ENCODE peak calls at places on chromosome 10, in four cellular contexts. One of them, this sample, is unnamed.

GRCh38 chr10:121077331-121077730 is 226.2 kb downstream of the WDR11 start:
- DNase-seq in HFF-Myc: no peak
- DNase-seq in stomach: no peak
- DNase-seq in nephron progenitor cell: no peak
- DNase-seq in this sample: no peak

GRCh38 chr10:4526426-4526825 is 299.6 kb upstream of the AKR1E2 start:
- DNase-seq in HFF-Myc: no peak
- DNase-seq in nephron progenitor cell: no peak
- DNase-seq in stomach: no peak
- DNase-seq in this sample: no peak

GRCh38 chr10:111277685-111278084 is 200.9 kb downstream of the ADRA2A start:
- DNase-seq in stomach: no peak
- DNase-seq in HFF-Myc: no peak
- DNase-seq in nephron progenitor cell: no peak
- DNase-seq in this sample: no peak

GRCh38 chr10:103168436-103168835 is 24.6 kb downstream of the NT5C2 start:
- DNase-seq in HFF-Myc: no peak
- DNase-seq in nephron progenitor cell: no peak
- DNase-seq in stomach: no peak
- DNase-seq in this sample: no peak

GRCh38 chr10:71933651-71934050 is 30.5 kb upstream of the CHST3 start:
- DNase-seq in stomach: no peak
- DNase-seq in nephron progenitor cell: no peak
- DNase-seq in HFF-Myc: no peak
- DNase-seq in this sample: peak; percentile 89

GRCh38 chr10:127904931-127905622 is 1.8 kb upstream of the PTPRE start:
- DNase-seq in HFF-Myc: no peak
- DNase-seq in nephron progenitor cell: no peak
- DNase-seq in stomach: no peak
- DNase-seq in this sample: no peak

GRCh38 chr10:121694966-121695340 is 96.7 kb upstream of the FGFR2 start:
- DNase-seq in HFF-Myc: no peak
- DNase-seq in stomach: no peak
- DNase-seq in nephron progenitor cell: no peak
- DNase-seq in this sample: no peak

GRCh38 chr10:11557513-11557912 is 53.9 kb downstream of the USP6NL start:
- DNase-seq in nephron progenitor cell: no peak
- DNase-seq in HFF-Myc: no peak
- DNase-seq in stomach: no peak
- DNase-seq in this sample: no peak

GRCh38 chr10:60962946-60963345 is 19.0 kb upstream of the RHOBTB1 start:
- DNase-seq in stomach: no peak
- DNase-seq in HFF-Myc: no peak
- DNase-seq in nephron progenitor cell: no peak
- DNase-seq in this sample: no peak

GRCh38 chr10:93469454-93469853 is 12.7 kb downstream of the MYOF start:
- DNase-seq in nephron progenitor cell: no peak
- DNase-seq in stomach: no peak
- DNase-seq in HFF-Myc: no peak
- DNase-seq in this sample: no peak

GRCh38 chr10:76937056-76937665 is 700.4 kb downstream of the KCNMA1 start:
- DNase-seq in nephron progenitor cell: no peak
- DNase-seq in HFF-Myc: no peak
- DNase-seq in stomach: no peak
- DNase-seq in this sample: no peak

GRCh38 chr10:70661623-70662361 is 10.5 kb upstream of the ADAMTS14 start:
- DNase-seq in nephron progenitor cell: no peak
- DNase-seq in stomach: no peak
- DNase-seq in HFF-Myc: no peak
- DNase-seq in this sample: no peak

GRCh38 chr10:17348111-17349008 is 106.0 kb downstream of the ST8SIA6 start:
- DNase-seq in stomach: no peak
- DNase-seq in nephron progenitor cell: no peak
- DNase-seq in HFF-Myc: peak; percentile 47
- DNase-seq in this sample: no peak

GRCh38 chr10:103849880-103850571 is 5.3 kb downstream of the SH3PXD2A start:
- DNase-seq in stomach: no peak
- DNase-seq in HFF-Myc: no peak
- DNase-seq in nephron progenitor cell: no peak
- DNase-seq in this sample: no peak

GRCh38 chr10:57102234-57102633 is 741.2 kb upstream of the ZWINT start:
- DNase-seq in nephron progenitor cell: no peak
- DNase-seq in HFF-Myc: no peak
- DNase-seq in stomach: no peak
- DNase-seq in this sample: no peak

GRCh38 chr10:99203310-99203709 is 32.3 kb downstream of the HPSE2 start:
- DNase-seq in HFF-Myc: no peak
- DNase-seq in nephron progenitor cell: no peak
- DNase-seq in stomach: no peak
- DNase-seq in this sample: no peak

GRCh38 chr10:86585037-86585725 is 63.6 kb upstream of the WAPL start:
- DNase-seq in nephron progenitor cell: peak; percentile 80
- DNase-seq in HFF-Myc: no peak
- DNase-seq in stomach: peak; percentile 74
- DNase-seq in this sample: peak; percentile 78

GRCh38 chr10:917416-917720 is 14.1 kb downstream of the LARP4B start:
- DNase-seq in stomach: no peak
- DNase-seq in HFF-Myc: no peak
- DNase-seq in nephron progenitor cell: no peak
- DNase-seq in this sample: no peak

GRCh38 chr10:132269286-132270230 is 38.2 kb downstream of the STK32C start:
- DNase-seq in HFF-Myc: no peak
- DNase-seq in nephron progenitor cell: no peak
- DNase-seq in stomach: no peak
- DNase-seq in this sample: no peak

GRCh38 chr10:12196531-12197211 is 683 bp downstream of the CDC123 start:
- DNase-seq in nephron progenitor cell: no peak
- DNase-seq in HFF-Myc: no peak
- DNase-seq in stomach: no peak
- DNase-seq in this sample: no peak

GRCh38 chr10:108560488-108560887 is 1362.8 kb downstream of the XPNPEP1 start:
- DNase-seq in stomach: no peak
- DNase-seq in nephron progenitor cell: no peak
- DNase-seq in HFF-Myc: no peak
- DNase-seq in this sample: no peak

GRCh38 chr10:107264742-107265141 is 100.2 kb upstream of the SORCS1 start:
- DNase-seq in nephron progenitor cell: no peak
- DNase-seq in HFF-Myc: no peak
- DNase-seq in stomach: no peak
- DNase-seq in this sample: no peak
- TF ChIP-seq CTCF in nephron progenitor cell: no peak
- TF ChIP-seq CTCF in HFF-Myc: no peak
- TF ChIP-seq CTCF in stomach: no peak
- TF ChIP-seq CTCF in this sample: no peak

GRCh38 chr10:52780391-52781155 is 8.0 kb upstream of the MBL2 start:
- DNase-seq in stomach: no peak
- DNase-seq in HFF-Myc: no peak
- DNase-seq in nephron progenitor cell: no peak
- DNase-seq in this sample: no peak

GRCh38 chr10:52776471-52776903 is 3.9 kb upstream of the MBL2 start:
- DNase-seq in stomach: no peak
- DNase-seq in HFF-Myc: no peak
- DNase-seq in nephron progenitor cell: no peak
- DNase-seq in this sample: no peak

GRCh38 chr10:52777414-52777813 is 4.8 kb upstream of the MBL2 start:
- DNase-seq in HFF-Myc: no peak
- DNase-seq in stomach: no peak
- DNase-seq in nephron progenitor cell: no peak
- DNase-seq in this sample: no peak

GRCh38 chr10:52779541-52780390 is 7.2 kb upstream of the MBL2 start:
- DNase-seq in HFF-Myc: peak; percentile 20
- DNase-seq in stomach: peak; percentile 67
- DNase-seq in nephron progenitor cell: peak; percentile 93
- DNase-seq in this sample: peak; percentile 65

GRCh38 chr10:52778511-52779392 is 6.2 kb upstream of the MBL2 start:
- DNase-seq in HFF-Myc: peak; percentile 7
- DNase-seq in nephron progenitor cell: no peak
- DNase-seq in stomach: no peak
- DNase-seq in this sample: no peak
- TF ChIP-seq CTCF in HFF-Myc: peak; percentile 71
- TF ChIP-seq CTCF in nephron progenitor cell: peak; percentile 37
- TF ChIP-seq CTCF in stomach: no peak
- TF ChIP-seq CTCF in this sample: peak; percentile 21

GRCh38 chr10:73774637-73775036 is 7.2 kb upstream of the CHCHD1 start:
- DNase-seq in nephron progenitor cell: no peak
- DNase-seq in stomach: no peak
- DNase-seq in HFF-Myc: no peak
- DNase-seq in this sample: no peak

GRCh38 chr10:73769396-73769795 is 12.5 kb upstream of the CHCHD1 start:
- DNase-seq in nephron progenitor cell: no peak
- DNase-seq in stomach: no peak
- DNase-seq in HFF-Myc: no peak
- DNase-seq in this sample: no peak

GRCh38 chr10:73773152-73773879 is 8.5 kb upstream of the CHCHD1 start:
- DNase-seq in stomach: no peak
- DNase-seq in nephron progenitor cell: no peak
- DNase-seq in HFF-Myc: no peak
- DNase-seq in this sample: peak; percentile 44

GRCh38 chr10:73771722-73772279 is 10.0 kb upstream of the CHCHD1 start:
- DNase-seq in nephron progenitor cell: peak; percentile 91
- DNase-seq in stomach: peak; percentile 85
- DNase-seq in HFF-Myc: no peak
- DNase-seq in this sample: peak; percentile 82

GRCh38 chr10:73772280-73773151 is 9.3 kb upstream of the CHCHD1 start:
- DNase-seq in HFF-Myc: no peak
- DNase-seq in stomach: peak; percentile 80
- DNase-seq in nephron progenitor cell: peak; percentile 76
- DNase-seq in this sample: peak; percentile 84
- TF ChIP-seq CTCF in HFF-Myc: peak; percentile 10
- TF ChIP-seq CTCF in stomach: no peak
- TF ChIP-seq CTCF in nephron progenitor cell: no peak
- TF ChIP-seq CTCF in this sample: no peak

GRCh38 chr10:58258977-58259692 is 8.6 kb downstream of the IPMK start:
- DNase-seq in stomach: no peak
- DNase-seq in HFF-Myc: no peak
- DNase-seq in nephron progenitor cell: no peak
- DNase-seq in this sample: no peak
- TF ChIP-seq CTCF in stomach: no peak
- TF ChIP-seq CTCF in HFF-Myc: peak; percentile 2
- TF ChIP-seq CTCF in nephron progenitor cell: no peak
- TF ChIP-seq CTCF in this sample: no peak